ENCODE peak calls at places on chromosomes 1 and 21, in five cellular contexts. Z is transverse colon; D is hepatocyte; J is CD8-positive, alpha-beta T cell; W is right lobe of liver. Q is an unnamed sample. For H3K4me1 and H3K27me3, the result is how much of the 10 kb centered on the place peaks cover.

GRCh38 chr1:162530318-162530984 is 31.1 kb upstream of the UAP1 start:
- DNase-seq in Z (peak), D (no peak), J (no peak), W (no peak), Q (no peak)

GRCh38 chr1:100145116-100145515 is 12.2 kb downstream of the TRMT13 start:
- DNase-seq in Z (no peak), D (no peak), J (no peak), W (no peak), Q (no peak)

GRCh38 chr1:17661546-17662157 is 93.5 kb upstream of the ACTL8 start:
- DNase-seq in Z (peak), D (peak), J (peak), W (peak), Q (no peak)

GRCh38 chr1:203281033-203281432 is 24.3 kb upstream of the BTG2 start:
- DNase-seq in Z (no peak), D (peak), J (no peak), W (no peak), Q (no peak)

GRCh38 chr21:27807596-27807995 is 840.7 kb upstream of the ADAMTS5 start:
- DNase-seq in Z (no peak), D (no peak), J (no peak), W (no peak), Q (no peak)

GRCh38 chr1:24635195-24635843 is 7.8 kb upstream of the SRRM1 start:
- DNase-seq in Z (no peak), D (peak), J (no peak), W (no peak), Q (peak)

GRCh38 chr1:197327776-197328364 is 59.8 kb downstream of the CRB1 start:
- DNase-seq in Z (no peak), D (peak), J (no peak), W (no peak), Q (no peak)

GRCh38 chr1:203743101-203743501 is 21.9 kb upstream of the LAX1 start:
- DNase-seq in Z (no peak), D (no peak), J (no peak), W (no peak), Q (no peak)

GRCh38 chr1:157154940-157155514 is 16.8 kb upstream of the ETV3 start:
- DNase-seq in Z (peak), D (peak), J (no peak), W (peak), Q (peak)

GRCh38 chr1:53110370-53111072 is 31.9 kb downstream of the SLC1A7 start:
- DNase-seq in Z (no peak), D (peak), J (no peak), W (no peak), Q (peak)

GRCh38 chr1:47513393-47513792 is 75.5 kb downstream of the FOXD2 start:
- DNase-seq in Z (no peak), D (no peak), J (no peak), W (peak), Q (no peak)

GRCh38 chr1:5615076-5615475 is 377.1 kb downstream of the NPHP4 start:
- DNase-seq in Z (no peak), D (no peak), J (no peak), W (no peak), Q (no peak)

GRCh38 chr1:246513041-246513440 is 6.0 kb upstream of the SMYD3 start:
- DNase-seq in Z (no peak), D (no peak), J (no peak), W (no peak), Q (no peak)

GRCh38 chr1:46525253-46525983 is 26.0 kb downstream of the KNCN start:
- DNase-seq in Z (no peak), D (no peak), J (no peak), W (no peak), Q (no peak)

GRCh38 chr1:119179051-119179450 is 38.6 kb upstream of the WARS2 start:
- DNase-seq in Z (no peak), D (no peak), J (no peak), W (no peak), Q (no peak)

GRCh38 chr1:111139234-111139955 is 498 bp downstream of the DRAM2 start:
- DNase-seq in Z (peak), D (peak), J (peak), W (peak), Q (peak)

DNA sequence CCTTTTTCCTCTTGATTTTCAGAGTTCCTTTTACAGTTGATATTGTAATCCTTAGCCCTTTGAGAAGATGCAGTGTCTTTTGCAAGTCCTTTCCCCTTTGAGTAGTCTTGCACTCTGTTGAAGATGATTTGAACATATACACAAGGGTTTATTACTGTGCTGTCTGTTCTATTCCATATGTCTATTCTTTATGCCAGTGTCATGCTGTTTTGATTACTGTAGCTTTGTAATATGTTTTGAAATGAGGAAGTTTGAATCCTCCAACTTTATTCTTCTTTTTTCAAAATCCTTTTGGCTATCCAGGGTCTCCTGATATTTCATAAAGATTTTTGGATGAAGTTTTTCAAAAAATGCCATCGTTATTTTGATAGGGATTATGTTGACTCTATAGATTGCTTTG is 101.0 kb downstream of the POFUT2 start:
- DNase-seq in Z (no peak), D (no peak), J (no peak), W (no peak), Q (no peak)
- H3K4me1 ChIP-seq in Z (under half), D (under half), J (under half), W (under half), Q (under half)

DNA sequence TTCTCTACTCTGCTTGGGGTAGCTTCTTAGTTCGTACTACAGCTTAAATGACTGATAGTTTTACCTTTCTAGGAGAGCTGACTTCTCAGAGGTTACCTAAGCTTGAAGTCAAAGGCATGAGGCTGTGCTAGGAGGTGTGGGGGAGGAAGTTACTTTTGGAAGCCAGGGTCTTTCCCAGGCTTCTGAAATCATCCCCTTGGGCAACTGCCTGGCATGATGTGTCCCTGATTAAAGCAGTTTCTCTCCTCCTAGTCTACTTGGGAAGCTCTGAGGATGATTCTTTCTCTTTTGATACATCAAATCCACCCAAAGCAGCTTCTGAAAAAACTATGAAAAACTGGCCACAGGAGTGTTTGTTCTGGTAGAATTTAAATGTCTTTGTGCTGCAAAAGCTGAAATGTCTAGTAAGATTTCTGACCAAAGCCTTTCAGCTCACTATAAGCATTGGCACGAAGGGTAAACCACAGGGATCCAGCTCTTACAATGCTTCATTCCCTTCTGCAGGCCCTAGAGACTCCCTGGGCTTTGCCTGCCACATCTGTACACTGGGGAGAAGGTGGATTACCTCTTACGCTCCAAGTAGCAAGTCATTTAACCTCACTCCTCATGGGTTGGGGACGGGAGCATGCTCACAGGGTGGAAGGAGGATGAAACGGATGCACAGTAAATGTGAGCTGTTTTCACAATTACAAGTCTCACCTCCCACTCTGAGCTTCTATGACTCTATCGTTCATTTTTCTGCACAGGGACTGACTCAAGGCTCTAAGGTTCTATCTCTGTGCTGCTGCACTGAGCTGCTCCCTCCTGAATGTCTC is 59.6 kb downstream of the RUNX1 start:
- DNase-seq in Z (no peak), D (no peak), J (no peak), W (no peak), Q (no peak)
- H3K27ac ChIP-seq in Z (no peak), D (no peak), J (no peak), W (no peak), Q (no peak)

DNA sequence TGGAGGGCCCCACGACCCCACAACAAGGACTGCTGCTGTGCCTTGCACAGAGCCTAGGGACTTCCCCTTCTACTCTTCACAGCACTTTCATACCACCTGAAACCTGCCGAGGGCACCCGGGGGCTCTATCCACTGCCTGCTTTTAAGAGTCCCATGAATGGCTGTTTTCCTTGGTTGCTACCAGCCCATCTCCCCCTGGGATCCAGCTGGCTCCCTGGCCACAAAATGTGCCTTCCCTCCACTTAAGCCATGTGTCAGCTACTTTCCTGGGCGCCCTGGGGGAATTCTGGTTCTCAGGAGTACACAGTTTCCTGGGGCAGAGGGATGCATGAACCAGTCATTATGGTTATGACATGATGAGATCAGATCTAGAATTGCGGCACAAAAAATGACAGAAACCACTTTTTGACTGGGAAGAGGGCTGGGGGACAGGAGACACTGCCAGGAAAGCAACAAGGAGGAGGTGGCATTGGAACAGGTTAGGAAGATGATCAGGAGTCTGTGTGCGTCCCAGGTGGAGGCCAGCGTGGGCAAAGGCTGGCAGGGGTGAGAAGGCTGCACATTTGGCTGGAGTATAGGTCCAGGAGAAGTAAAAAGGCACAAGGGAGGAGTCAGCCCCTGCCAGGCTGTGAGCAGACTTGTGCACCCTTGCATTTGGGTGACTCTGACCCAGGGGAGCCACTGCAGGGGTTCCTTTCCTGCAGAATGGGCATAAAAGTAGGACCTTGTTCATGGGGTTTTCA is 3.2 kb upstream of the TNFRSF8 start:
- DNase-seq in Z (no peak), D (no peak), J (no peak), W (no peak), Q (no peak)
- H3K27me3 ChIP-seq in Z (under half), D (under half), J (under half), W (under half), Q (under half)

GRCh38 chr21:38993561-38993960 is 187.8 kb downstream of the ETS2 start:
- DNase-seq in Z (peak), D (peak), J (no peak), W (no peak), Q (peak)

GRCh38 chr21:38995755-38996154 is 187.5 kb downstream of the PSMG1 start:
- DNase-seq in Z (peak), D (no peak), J (no peak), W (no peak), Q (no peak)

GRCh38 chr21:38996355-38996754 is 186.9 kb downstream of the PSMG1 start:
- DNase-seq in Z (no peak), D (no peak), J (no peak), W (no peak), Q (no peak)

GRCh38 chr21:38994014-38994413 is 188.3 kb downstream of the ETS2 start:
- DNase-seq in Z (no peak), D (no peak), J (no peak), W (no peak), Q (no peak)

GRCh38 chr21:38995071-38995669 is 188.1 kb downstream of the PSMG1 start:
- DNase-seq in Z (no peak), D (no peak), J (no peak), W (no peak), Q (no peak)
- H3K4me1 ChIP-seq in Z (under half), D (under half), J (under half), W (under half), Q (under half)

GRCh38 chr1:198588845-198589244 is 48.4 kb upstream of the ATP6V1G3 start:
- DNase-seq in Z (no peak), D (no peak), J (no peak), W (no peak), Q (no peak)
- H3K27ac ChIP-seq in Z (no peak), D (no peak), J (no peak), W (no peak), Q (no peak)

DNA sequence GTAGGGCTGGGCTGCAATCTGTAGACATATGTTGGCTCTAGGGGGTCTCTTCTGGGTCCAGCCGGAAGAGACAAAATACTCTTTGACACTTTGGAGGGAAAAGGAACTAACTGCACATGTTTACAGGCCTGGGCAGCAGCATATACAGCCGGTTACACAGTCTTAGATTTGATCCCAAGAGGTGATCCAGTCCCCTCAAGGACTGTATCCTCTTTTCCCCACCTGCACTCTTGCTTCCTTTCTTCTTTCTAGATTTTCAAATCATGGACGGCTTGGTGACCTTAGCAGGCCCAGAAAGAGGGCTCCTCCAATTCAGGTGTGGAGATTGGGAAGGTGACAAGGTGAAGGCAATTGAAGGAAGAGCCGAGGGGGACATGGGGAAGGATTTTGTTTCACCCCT is 5.8 kb upstream of the BARHL2 start:
- DNase-seq in Z (no peak), D (no peak), J (no peak), W (no peak), Q (no peak)
- H3K27me3 ChIP-seq in Z (half or more), D (half or more), J (half or more), W (half or more), Q (half or more)

DNA sequence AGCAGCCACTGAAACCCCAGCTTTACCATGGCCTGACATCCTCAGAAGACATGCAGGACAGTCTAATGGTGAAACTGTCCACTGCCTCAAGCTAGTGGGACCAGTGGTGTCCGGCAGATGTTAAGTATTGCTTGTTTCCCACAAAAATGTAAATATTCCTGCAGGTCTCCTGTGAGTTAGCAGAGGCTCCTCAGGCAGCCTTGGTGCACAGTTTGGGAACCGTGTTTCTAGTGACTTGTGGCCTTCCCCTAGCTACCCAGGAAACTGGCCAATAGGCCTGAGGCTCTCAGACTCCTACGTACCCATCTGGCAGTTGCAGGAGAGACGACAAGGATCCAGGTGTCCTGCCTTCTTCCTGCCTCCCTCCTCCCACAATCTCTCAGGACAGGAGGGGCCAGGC is 142.4 kb downstream of the CAMTA1 start:
- DNase-seq in Z (no peak), D (no peak), J (no peak), W (no peak), Q (no peak)
- H3K4me1 ChIP-seq in Z (under half), D (under half), J (under half), W (under half), Q (under half)

GRCh38 chr1:248824701-248825100 is 1.0 kb downstream of the SH3BP5L start:
- DNase-seq in Z (no peak), D (no peak), J (no peak), W (no peak), Q (no peak)
- H3K27ac ChIP-seq in Z (peak), D (no peak), J (no peak), W (no peak), Q (no peak)

DNA sequence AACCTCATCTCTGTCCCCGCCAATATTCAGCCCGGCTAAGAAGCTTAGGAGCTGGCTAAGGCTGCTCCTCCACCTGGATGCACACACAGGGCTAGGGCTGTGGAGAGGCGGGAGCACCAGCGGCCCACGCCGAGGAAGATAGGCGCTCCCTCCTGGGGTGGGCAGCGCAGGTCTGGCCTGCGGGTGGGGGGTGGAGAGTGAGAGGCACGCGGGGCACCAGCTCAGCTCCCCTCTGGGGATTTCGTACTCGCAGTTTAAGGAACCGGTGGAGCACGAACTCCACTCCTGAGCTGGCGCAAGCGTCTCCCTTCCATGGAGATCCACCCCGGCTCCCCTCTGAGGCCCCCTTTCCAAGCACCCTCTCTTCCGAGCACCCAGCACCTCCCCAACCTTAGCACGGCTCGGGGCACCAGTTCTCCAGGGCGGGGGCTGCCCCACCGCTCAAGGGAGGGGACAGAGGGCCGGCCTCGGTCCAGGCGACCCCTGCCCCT is 433 bp upstream of the KAZN start:
- DNase-seq in Z (no peak), D (peak), J (no peak), W (no peak), Q (no peak)
- H3K27me3 ChIP-seq in Z (under half), D (under half), J (under half), W (under half), Q (half or more)

GRCh38 chr1:228863776-228864175 is 128.5 kb downstream of the RHOU start:
- DNase-seq in Z (no peak), D (no peak), J (no peak), W (no peak), Q (no peak)
- H3K4me1 ChIP-seq in Z (under half), D (half or more), J (under half), W (under half), Q (under half)

Q was measured in foreskin keratinocyte.